ENCODE peak calls at places on chromosomes 4 and X, in five cellular contexts. One of them, this sample, is unnamed. For H3K36me3, the result is how much of the 10 kb centered on the place peaks cover.

GRCh38 chr4:112348488-112349158 is 51.5 kb downstream of the ALPK1 start:
- DNase-seq in left lung: no peak
- DNase-seq in cardiac muscle cell: peak
- DNase-seq in sigmoid colon: no peak
- DNase-seq in PC-9: no peak
- DNase-seq in this sample: peak

GRCh38 chrX:129540725-129541184 is 696 bp downstream of the OCRL start:
- DNase-seq in PC-9: peak
- DNase-seq in left lung: no peak
- DNase-seq in cardiac muscle cell: peak
- DNase-seq in sigmoid colon: peak
- DNase-seq in this sample: peak

GRCh38 chrX:115642895-115643530 is 82.0 kb downstream of the PLS3 start:
- DNase-seq in sigmoid colon: peak
- DNase-seq in PC-9: peak
- DNase-seq in cardiac muscle cell: peak
- DNase-seq in left lung: no peak
- DNase-seq in this sample: peak

GRCh38 chrX:3651272-3651671 is 62.2 kb downstream of the PRKX start:
- DNase-seq in left lung: no peak
- DNase-seq in cardiac muscle cell: peak
- DNase-seq in PC-9: no peak
- DNase-seq in sigmoid colon: no peak
- DNase-seq in this sample: no peak

GRCh38 chrX:1400049-1400448 is 8.1 kb upstream of the SLC25A6 start:
- DNase-seq in cardiac muscle cell: no peak
- DNase-seq in PC-9: no peak
- DNase-seq in left lung: peak
- DNase-seq in sigmoid colon: peak
- DNase-seq in this sample: no peak

GRCh38 chrX:13716905-13717304 is 17.5 kb downstream of the TRAPPC2 start:
- DNase-seq in left lung: no peak
- DNase-seq in PC-9: no peak
- DNase-seq in sigmoid colon: no peak
- DNase-seq in cardiac muscle cell: no peak
- DNase-seq in this sample: no peak

GRCh38 chr4:85393201-85393600 is 81.7 kb upstream of the ARHGAP24 start:
- DNase-seq in cardiac muscle cell: no peak
- DNase-seq in PC-9: no peak
- DNase-seq in left lung: no peak
- DNase-seq in sigmoid colon: no peak
- DNase-seq in this sample: no peak

GRCh38 chr4:75995727-75996126 is 5.0 kb upstream of the SDAD1 start:
- DNase-seq in cardiac muscle cell: peak
- DNase-seq in PC-9: peak
- DNase-seq in left lung: no peak
- DNase-seq in sigmoid colon: no peak
- DNase-seq in this sample: no peak

GRCh38 chrX:103586314-103586646 is 965 bp downstream of the TCEAL4 start:
- DNase-seq in sigmoid colon: no peak
- DNase-seq in left lung: peak
- DNase-seq in cardiac muscle cell: no peak
- DNase-seq in PC-9: no peak
- DNase-seq in this sample: no peak

GRCh38 chrX:103878466-103879151 is 46.6 kb upstream of the RAB9B start:
- DNase-seq in PC-9: peak
- DNase-seq in sigmoid colon: no peak
- DNase-seq in cardiac muscle cell: peak
- DNase-seq in left lung: no peak
- DNase-seq in this sample: peak

GRCh38 chr4:80542747-80543146 is 207.2 kb downstream of the CFAP299 start:
- DNase-seq in sigmoid colon: no peak
- DNase-seq in PC-9: no peak
- DNase-seq in cardiac muscle cell: no peak
- DNase-seq in left lung: peak
- DNase-seq in this sample: no peak

GRCh38 chr4:95362906-95363578 is 185.7 kb downstream of the UNC5C start:
- DNase-seq in cardiac muscle cell: peak
- DNase-seq in sigmoid colon: no peak
- DNase-seq in PC-9: no peak
- DNase-seq in left lung: no peak
- DNase-seq in this sample: peak

GRCh38 chr4:157151711-157152110 is 68.8 kb upstream of the GRIA2 start:
- DNase-seq in left lung: no peak
- DNase-seq in sigmoid colon: no peak
- DNase-seq in cardiac muscle cell: no peak
- DNase-seq in PC-9: no peak
- DNase-seq in this sample: no peak

GRCh38 chr4:136741468-136741867 is 790.8 kb downstream of the PCDH18 start:
- DNase-seq in PC-9: no peak
- DNase-seq in left lung: no peak
- DNase-seq in sigmoid colon: no peak
- DNase-seq in cardiac muscle cell: no peak
- DNase-seq in this sample: no peak

GRCh38 chr4:11471613-11472012 is 42.9 kb upstream of the HS3ST1 start:
- DNase-seq in PC-9: no peak
- DNase-seq in sigmoid colon: peak
- DNase-seq in left lung: no peak
- DNase-seq in cardiac muscle cell: no peak
- DNase-seq in this sample: no peak

GRCh38 chrX:2188840-2189239 is 311.9 kb downstream of the DHRSX start:
- DNase-seq in cardiac muscle cell: no peak
- DNase-seq in left lung: no peak
- DNase-seq in PC-9: no peak
- DNase-seq in sigmoid colon: no peak
- DNase-seq in this sample: no peak

GRCh38 chr4:118994030-118994429 is 105.4 kb downstream of the SYNPO2 start:
- DNase-seq in sigmoid colon: peak
- DNase-seq in PC-9: no peak
- DNase-seq in cardiac muscle cell: no peak
- DNase-seq in left lung: no peak
- DNase-seq in this sample: peak

GRCh38 chrX:8067754-8068469 is 103.2 kb downstream of the VCX2 start:
- DNase-seq in left lung: no peak
- DNase-seq in PC-9: peak
- DNase-seq in sigmoid colon: no peak
- DNase-seq in cardiac muscle cell: no peak
- DNase-seq in this sample: no peak

GRCh38 chrX:140433582-140433981 is 71.3 kb downstream of the SOX3 start:
- DNase-seq in cardiac muscle cell: no peak
- DNase-seq in left lung: no peak
- DNase-seq in PC-9: no peak
- DNase-seq in sigmoid colon: no peak
- DNase-seq in this sample: no peak

GRCh38 chrX:99798951-99799350 is 611.1 kb downstream of the PCDH19 start:
- DNase-seq in left lung: no peak
- DNase-seq in PC-9: no peak
- DNase-seq in cardiac muscle cell: no peak
- DNase-seq in sigmoid colon: no peak
- DNase-seq in this sample: peak

GRCh38 chr4:10173754-10174749 is 57.5 kb upstream of the WDR1 start:
- DNase-seq in left lung: no peak
- DNase-seq in sigmoid colon: peak
- DNase-seq in cardiac muscle cell: peak
- DNase-seq in PC-9: peak
- DNase-seq in this sample: peak

GRCh38 chr4:186190456-186191265 is 706 bp upstream of the CYP4V2 start:
- DNase-seq in left lung: peak
- DNase-seq in PC-9: no peak
- DNase-seq in sigmoid colon: peak
- DNase-seq in cardiac muscle cell: peak
- DNase-seq in this sample: peak

GRCh38 chr4:26356067-26356466 is 35.3 kb downstream of the RBPJ start:
- DNase-seq in PC-9: peak
- DNase-seq in sigmoid colon: no peak
- DNase-seq in cardiac muscle cell: peak
- DNase-seq in left lung: no peak
- DNase-seq in this sample: no peak

GRCh38 chr4:13970349-13970748 is 342.8 kb upstream of the BOD1L1 start:
- DNase-seq in sigmoid colon: no peak
- DNase-seq in cardiac muscle cell: no peak
- DNase-seq in PC-9: no peak
- DNase-seq in left lung: no peak
- DNase-seq in this sample: no peak

GRCh38 chr4:165656399-165656798 is 216.6 kb upstream of the TLL1 start:
- DNase-seq in sigmoid colon: no peak
- DNase-seq in cardiac muscle cell: no peak
- DNase-seq in left lung: no peak
- DNase-seq in PC-9: no peak
- DNase-seq in this sample: no peak

GRCh38 chr4:6908397-6909112 is 1.1 kb upstream of the TBC1D14 start:
- DNase-seq in sigmoid colon: peak
- DNase-seq in PC-9: no peak
- DNase-seq in cardiac muscle cell: peak
- DNase-seq in left lung: no peak
- DNase-seq in this sample: peak

GRCh38 chr4:165540206-165540865 is 161.5 kb downstream of the CPE start:
- DNase-seq in cardiac muscle cell: no peak
- DNase-seq in sigmoid colon: no peak
- DNase-seq in left lung: no peak
- DNase-seq in PC-9: no peak
- DNase-seq in this sample: no peak

GRCh38 chr4:42845586-42845985 is 46.9 kb upstream of the GRXCR1 start:
- DNase-seq in cardiac muscle cell: no peak
- DNase-seq in PC-9: no peak
- DNase-seq in sigmoid colon: no peak
- DNase-seq in left lung: no peak
- DNase-seq in this sample: no peak

GRCh38 chr4:74127745-74128144 is 28.8 kb upstream of the CXCL2 start:
- DNase-seq in sigmoid colon: no peak
- DNase-seq in cardiac muscle cell: no peak
- DNase-seq in left lung: no peak
- DNase-seq in PC-9: no peak
- DNase-seq in this sample: peak

GRCh38 chr4:146520894-146521542 is 722 bp downstream of the SLC10A7 start:
- DNase-seq in PC-9: peak
- DNase-seq in cardiac muscle cell: peak
- DNase-seq in sigmoid colon: no peak
- DNase-seq in left lung: no peak
- DNase-seq in this sample: peak

GRCh38 chr4:148730766-148731165 is 288.6 kb upstream of the NR3C2 start:
- DNase-seq in PC-9: no peak
- DNase-seq in sigmoid colon: no peak
- DNase-seq in left lung: no peak
- DNase-seq in cardiac muscle cell: no peak
- DNase-seq in this sample: peak

GRCh38 chrX:110402855-110403230 is 44.2 kb downstream of the RTL9 start:
- DNase-seq in cardiac muscle cell: no peak
- DNase-seq in PC-9: peak
- DNase-seq in left lung: no peak
- DNase-seq in sigmoid colon: no peak
- DNase-seq in this sample: no peak

GRCh38 chr4:14196141-14196540 is 568.6 kb upstream of the BOD1L1 start:
- DNase-seq in PC-9: no peak
- DNase-seq in cardiac muscle cell: peak
- DNase-seq in left lung: peak
- DNase-seq in sigmoid colon: no peak
- DNase-seq in this sample: peak

GRCh38 chrX:21004835-21005234 is 369.4 kb upstream of the CNKSR2 start:
- DNase-seq in left lung: no peak
- DNase-seq in cardiac muscle cell: no peak
- DNase-seq in sigmoid colon: no peak
- DNase-seq in PC-9: no peak
- DNase-seq in this sample: no peak

GRCh38 chrX:21440911-21441310 is 66.7 kb downstream of the CNKSR2 start:
- DNase-seq in cardiac muscle cell: no peak
- DNase-seq in left lung: no peak
- DNase-seq in sigmoid colon: no peak
- DNase-seq in PC-9: no peak
- DNase-seq in this sample: no peak

GRCh38 chrX:118355225-118355920 is 9.5 kb downstream of the WDR44 start:
- DNase-seq in cardiac muscle cell: no peak
- DNase-seq in left lung: no peak
- DNase-seq in PC-9: peak
- DNase-seq in sigmoid colon: no peak
- DNase-seq in this sample: no peak
- H3K27ac ChIP-seq in cardiac muscle cell: no peak
- H3K27ac ChIP-seq in left lung: no peak
- H3K27ac ChIP-seq in PC-9: peak
- H3K27ac ChIP-seq in sigmoid colon: no peak
- H3K27ac ChIP-seq in this sample: no peak

DNA sequence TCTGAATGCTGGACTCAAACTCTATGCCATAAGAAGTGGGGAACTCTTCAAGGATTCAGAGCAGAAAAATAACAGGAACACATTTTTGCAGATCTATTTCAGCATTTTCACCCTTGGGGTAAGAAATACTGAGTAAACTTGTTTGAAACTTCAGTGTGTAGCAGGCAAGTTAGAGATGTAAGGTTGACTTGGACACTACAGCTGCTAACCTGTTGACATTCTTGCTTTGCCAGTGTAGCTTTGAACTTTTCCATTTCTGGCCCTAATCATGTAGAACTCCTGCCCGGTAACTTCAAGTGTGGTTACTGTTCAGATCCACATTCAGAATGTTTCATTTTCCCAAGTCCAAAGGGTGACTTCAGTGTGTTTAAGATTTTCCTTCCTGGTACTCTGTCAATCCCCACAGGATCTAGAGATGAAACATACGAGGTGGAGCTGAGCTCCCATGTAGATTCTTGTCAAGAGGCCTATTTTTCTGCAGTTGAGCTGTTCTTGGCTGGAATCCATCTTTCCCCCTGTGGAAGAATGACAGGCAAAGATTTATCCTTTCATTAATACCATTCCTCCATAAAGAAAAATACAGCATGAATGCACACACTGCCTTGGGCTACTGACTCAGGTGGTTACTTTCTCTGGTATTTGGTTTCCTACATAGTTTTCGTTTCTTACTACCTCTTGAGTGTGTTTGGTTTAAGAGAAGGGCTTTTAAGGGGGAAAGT is 34.1 kb downstream of the FHDC1 start:
- DNase-seq in sigmoid colon: no peak
- DNase-seq in cardiac muscle cell: no peak
- DNase-seq in PC-9: peak
- DNase-seq in left lung: no peak
- DNase-seq in this sample: no peak
- H3K36me3 ChIP-seq in sigmoid colon: under half
- H3K36me3 ChIP-seq in cardiac muscle cell: under half
- H3K36me3 ChIP-seq in PC-9: under half
- H3K36me3 ChIP-seq in left lung: under half
- H3K36me3 ChIP-seq in this sample: under half

GRCh38 chrX:151396827-151397740 is at the start of gene VMA21:
- DNase-seq in left lung: peak
- DNase-seq in PC-9: peak
- DNase-seq in cardiac muscle cell: peak
- DNase-seq in sigmoid colon: peak
- DNase-seq in this sample: peak
- H3K27ac ChIP-seq in left lung: peak
- H3K27ac ChIP-seq in PC-9: peak
- H3K27ac ChIP-seq in cardiac muscle cell: peak
- H3K27ac ChIP-seq in sigmoid colon: peak
- H3K27ac ChIP-seq in this sample: peak

DNA sequence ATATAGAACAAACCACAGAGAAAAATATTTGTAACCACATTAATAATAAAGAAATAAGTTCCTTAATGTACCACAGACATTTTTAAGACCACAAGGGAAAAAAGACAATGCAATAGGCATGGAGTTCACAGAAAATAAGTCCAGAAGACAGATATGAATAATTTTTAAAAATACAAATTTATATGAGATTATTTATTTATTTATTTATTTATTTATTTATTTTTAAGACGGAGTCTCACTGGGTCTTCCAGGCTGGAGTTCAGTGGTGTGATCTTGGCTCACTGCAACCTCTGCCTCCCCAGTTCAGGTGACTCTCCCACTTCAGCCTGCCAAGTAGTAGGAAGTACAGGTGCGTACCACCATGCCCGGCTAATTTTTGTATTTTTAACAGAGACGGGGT is 53.7 kb downstream of the THAP9 start:
- DNase-seq in left lung: no peak
- DNase-seq in cardiac muscle cell: no peak
- DNase-seq in sigmoid colon: no peak
- DNase-seq in PC-9: no peak
- DNase-seq in this sample: no peak
- H3K36me3 ChIP-seq in left lung: under half
- H3K36me3 ChIP-seq in cardiac muscle cell: under half
- H3K36me3 ChIP-seq in sigmoid colon: under half
- H3K36me3 ChIP-seq in PC-9: under half
- H3K36me3 ChIP-seq in this sample: under half